ENCODE peak calls at places on chromosomes 11 and 22, in ten cellular contexts. P is mucosa of descending colon, J is AG10803, W is BJ, N is fibroblast of mammary gland, X is thoracic aorta, U is AG04450, R is natural killer cell, K is AG04449, Z is cardiac fibroblast. D is an unnamed sample.

GRCh38 chr11:110525883-110526282 is 96.1 kb downstream of the FDX1 start:
- DNase-seq in P (no peak), J (peak; percentile 73), W (peak; percentile 74), N (peak; percentile 95), X (no peak), U (peak; percentile 42), R (no peak), K (no peak), Z (peak; percentile 72), D (no peak)

GRCh38 chr11:114059984-114060401 is 482 bp downstream of the ZBTB16 start:
- DNase-seq in P (peak; percentile 64), J (no peak), W (no peak), N (peak; percentile 50), X (no peak), U (no peak), R (no peak), K (no peak), Z (peak; percentile 62), D (peak; percentile 65)

GRCh38 chr11:131867457-131868257 is 497.2 kb downstream of the NTM start:
- DNase-seq in P (peak; percentile 43), J (peak; percentile 86), W (peak; percentile 18), N (peak; percentile 83), X (no peak), U (peak; percentile 81), R (no peak), K (peak; percentile 47), Z (peak; percentile 94), D (peak; percentile 83)

GRCh38 chr11:72091292-72091691 is 10.6 kb downstream of the LRRC51 start:
- DNase-seq in P (peak; percentile 84), J (peak; percentile 66), W (no peak), N (peak; percentile 70), X (no peak), U (peak; percentile 20), R (peak; percentile 56), K (no peak), Z (peak; percentile 75), D (peak; percentile 82)

GRCh38 chr22:30309981-30310672 is 16.6 kb downstream of the TBC1D10A start:
- DNase-seq in P (peak; percentile 55), J (peak; percentile 90), W (no peak), N (peak; percentile 45), X (no peak), U (no peak), R (no peak), K (no peak), Z (no peak), D (no peak)

GRCh38 chr22:18000441-18001039 is 23.8 kb downstream of the MICAL3 start:
- DNase-seq in P (peak; percentile 56), J (no peak), W (no peak), N (no peak), X (no peak), U (no peak), R (peak; percentile 28), K (no peak), Z (peak; percentile 33), D (peak; percentile 40)

GRCh38 chr11:128039140-128040021 is 548.0 kb downstream of the ETS1 start:
- DNase-seq in P (peak; percentile 53), J (peak; percentile 99), W (peak; percentile 84), N (peak; percentile 97), X (no peak), U (no peak), R (peak; percentile 63), K (peak; percentile 57), Z (peak; percentile 88), D (no peak)

GRCh38 chr11:128458316-128458715 is 129.0 kb downstream of the ETS1 start:
- DNase-seq in P (no peak), J (peak; percentile 89), W (peak; percentile 69), N (peak; percentile 92), X (no peak), U (peak; percentile 55), R (no peak), K (peak; percentile 88), Z (peak; percentile 90), D (no peak)

GRCh38 chr22:39534591-39535301 is 2.2 kb upstream of the RPS19BP1 start:
- DNase-seq in P (peak; percentile 89), J (peak; percentile 53), W (no peak), N (peak; percentile 49), X (no peak), U (no peak), R (peak; percentile 80), K (no peak), Z (peak; percentile 73), D (peak; percentile 96)

GRCh38 chr11:73267921-73268540 is 4.1 kb upstream of the P2RY6 start:
- DNase-seq in P (no peak), J (no peak), W (no peak), N (no peak), X (no peak), U (no peak), R (no peak), K (no peak), Z (no peak), D (no peak)

GRCh38 chr11:86990079-86990478 is 34.9 kb upstream of the FZD4 start:
- DNase-seq in P (no peak), J (peak; percentile 34), W (no peak), N (no peak), X (no peak), U (no peak), R (no peak), K (no peak), Z (peak; percentile 19), D (no peak)

GRCh38 chr22:35919002-35919542 is 109.6 kb downstream of the RBFOX2 start:
- DNase-seq in P (no peak), J (no peak), W (no peak), N (no peak), X (no peak), U (no peak), R (no peak), K (no peak), Z (no peak), D (no peak)

GRCh38 chr22:46789992-46790391 is 27.5 kb downstream of the TBC1D22A start:
- DNase-seq in P (no peak), J (no peak), W (no peak), N (peak; percentile 41), X (no peak), U (no peak), R (no peak), K (no peak), Z (no peak), D (no peak)

GRCh38 chr22:30195245-30196140 is 51.1 kb downstream of the LIF start:
- DNase-seq in P (no peak), J (no peak), W (no peak), N (peak; percentile 55), X (no peak), U (no peak), R (no peak), K (no peak), Z (peak; percentile 68), D (no peak)

DNA sequence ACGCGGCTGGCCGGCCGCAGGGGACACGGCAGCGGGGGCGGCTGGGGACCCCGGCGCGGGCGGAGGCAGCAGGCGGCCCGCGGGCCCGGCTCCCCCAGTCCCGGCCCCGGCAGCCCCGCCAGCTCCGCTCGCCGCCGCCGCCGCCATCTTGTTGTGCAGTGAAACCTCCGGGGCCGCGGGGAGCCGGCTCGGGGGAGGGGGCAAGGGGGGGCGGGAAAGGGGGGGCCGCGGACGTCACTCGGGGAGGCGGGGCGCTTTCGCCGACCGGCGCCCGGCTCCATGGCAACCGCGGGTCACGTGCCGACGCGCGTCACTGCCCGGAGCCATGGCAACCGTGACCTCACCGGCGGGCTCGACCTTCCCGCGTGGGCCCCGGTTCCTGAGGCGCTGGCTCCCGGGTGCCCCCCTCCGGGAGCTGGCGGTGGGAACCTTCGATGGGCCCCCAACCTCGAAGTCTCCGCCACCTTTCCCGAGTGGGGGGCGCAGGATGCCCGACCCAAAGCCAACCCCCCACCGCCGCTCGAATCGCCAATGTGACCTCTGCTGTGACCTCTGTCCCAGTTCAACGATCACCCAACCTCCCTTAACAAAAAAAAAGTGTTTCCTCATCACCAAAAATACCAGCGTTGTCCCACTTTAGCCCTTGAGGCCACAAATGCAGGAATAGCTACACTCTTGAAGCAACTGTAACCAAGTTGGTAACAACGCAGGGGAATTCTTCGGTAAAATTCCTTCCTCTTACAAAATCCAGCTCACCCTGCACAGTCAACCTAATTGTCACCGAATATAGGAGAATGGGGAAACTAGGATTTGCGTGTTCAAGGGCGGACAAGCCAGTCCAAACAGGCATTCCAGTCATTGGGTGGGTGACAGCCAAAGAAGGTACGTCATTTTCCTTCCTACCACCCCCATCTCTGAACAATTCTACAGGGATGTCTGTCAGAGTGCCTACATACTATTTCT is at the start of gene SIK3:
- DNase-seq in P (peak; percentile 96), J (peak; percentile 91), W (peak; percentile 45), N (peak; percentile 90), X (peak; percentile 55), U (peak; percentile 83), R (peak; percentile 96), K (no peak), Z (peak; percentile 94), D (peak; percentile 92)
- TF ChIP-seq CTCF in P (peak; percentile 58), J (no peak), W (peak; percentile 48), N (peak; percentile 38), X (peak; percentile 7), U (peak; percentile 67), R (peak; percentile 35), K (peak; percentile 80), Z (peak; percentile 50), D (no peak)

DNA sequence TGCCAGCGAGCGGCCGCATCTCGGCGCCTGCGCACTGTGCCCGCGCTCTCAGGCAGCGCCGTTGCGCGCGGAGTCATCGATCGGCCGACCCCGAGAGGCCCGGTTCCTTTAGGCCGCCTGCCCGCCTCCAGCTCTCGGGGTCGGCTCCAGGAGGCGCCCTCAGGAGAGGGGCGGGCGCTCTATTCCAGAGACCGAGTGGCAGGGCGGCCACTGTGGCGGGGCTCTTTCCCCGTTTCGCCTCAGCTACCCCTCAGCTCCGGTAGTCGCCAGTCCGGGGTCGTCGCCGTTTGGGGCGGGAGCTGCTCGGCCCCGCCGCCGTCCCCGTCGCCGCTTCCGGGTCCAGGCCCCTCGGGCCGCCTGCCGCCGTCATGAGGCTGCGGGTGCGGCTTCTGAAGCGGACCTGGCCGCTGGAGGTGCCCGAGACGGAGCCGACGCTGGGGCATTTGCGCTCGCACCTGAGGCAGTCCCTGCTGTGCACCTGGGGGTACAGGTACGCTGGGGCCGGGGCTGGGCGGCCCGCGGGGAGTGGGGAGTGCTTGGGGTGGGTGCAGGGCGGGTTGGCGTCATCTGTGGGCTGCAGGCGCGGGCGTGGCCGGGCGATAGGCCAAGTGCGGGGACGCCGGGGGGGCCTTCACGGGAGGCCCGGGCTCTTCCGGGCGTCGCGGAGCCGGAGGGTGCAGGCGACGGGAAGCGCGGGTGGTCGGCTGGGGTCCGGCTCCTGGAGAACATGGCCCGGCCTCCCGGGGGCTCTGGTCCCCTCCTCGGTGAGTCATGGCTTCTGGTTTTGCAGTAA is at the start of gene FBXO7:
- DNase-seq in P (peak; percentile 95), J (peak; percentile 92), W (peak; percentile 26), N (peak; percentile 88), X (peak; percentile 57), U (peak; percentile 79), R (peak; percentile 89), K (peak; percentile 36), Z (peak; percentile 93), D (peak; percentile 98)
- TF ChIP-seq CTCF in P (no peak), J (peak; percentile 29), W (peak; percentile 60), N (peak; percentile 24), X (peak; percentile 29), U (peak; percentile 40), R (peak; percentile 43), K (peak; percentile 75), Z (peak; percentile 32), D (no peak)

GRCh38 chr22:27195516-27195915 is 538.1 kb downstream of the MIAT start:
- DNase-seq in P (no peak), J (no peak), W (no peak), N (no peak), X (no peak), U (no peak), R (no peak), K (no peak), Z (no peak), D (no peak)
- TF ChIP-seq CTCF in P (no peak), J (no peak), W (no peak), N (no peak), X (no peak), U (no peak), R (no peak), K (no peak), Z (no peak), D (no peak)

GRCh38 chr11:18270102-18270501 is 4.0 kb downstream of the SAA1 start:
- DNase-seq in P (no peak), J (no peak), W (no peak), N (no peak), X (no peak), U (no peak), R (no peak), K (no peak), Z (no peak), D (no peak)
- TF ChIP-seq CTCF in P (no peak), J (no peak), W (no peak), N (no peak), X (no peak), U (no peak), R (no peak), K (no peak), Z (no peak), D (no peak)